ENCODE peak calls at places on chromosomes 2 and 18, in four cellular contexts. U, L, Q and V are unnamed samples.
A peak's percentile ranks its signal among the peaks of the same experiment; 100 is the strongest.

GRCh38 chr2:20582600-20583221 is 68.2 kb downstream of the HS1BP3 start:
- DNase-seq in U (peak; percentile 64), L (no peak), Q (no peak), V (no peak)

GRCh38 chr2:64837925-64838641 is 151.1 kb upstream of the SLC1A4 start:
- DNase-seq in U (peak; percentile 71), L (no peak), Q (peak; percentile 89), V (no peak)

GRCh38 chr2:230411484-230412368 is 4.3 kb upstream of the SP100 start:
- DNase-seq in U (peak; percentile 80), L (peak; percentile 80), Q (peak; percentile 58), V (peak; percentile 70)

GRCh38 chr2:34093790-34094189 is 494.7 kb upstream of the FAM98A start:
- DNase-seq in U (no peak), L (no peak), Q (no peak), V (no peak)

GRCh38 chr18:45589559-45590041 is 25.7 kb upstream of the SLC14A2 start:
- DNase-seq in U (no peak), L (peak; percentile 19), Q (no peak), V (no peak)

GRCh38 chr2:54459037-54459441 is 2.9 kb downstream of the SPTBN1 start:
- DNase-seq in U (no peak), L (no peak), Q (peak; percentile 31), V (no peak)

GRCh38 chr2:28709101-28709500 is 42.5 kb upstream of the PPP1CB start:
- DNase-seq in U (no peak), L (no peak), Q (no peak), V (no peak)

GRCh38 chr2:128319457-128319772 is 747 bp upstream of the HS6ST1 start:
- DNase-seq in U (no peak), L (no peak), Q (no peak), V (no peak)

GRCh38 chr18:53441761-53442414 is 782.6 kb downstream of the MBD2 start:
- DNase-seq in U (no peak), L (no peak), Q (no peak), V (no peak)

GRCh38 chr2:55809875-55810620 is 113.5 kb downstream of the EFEMP1 start:
- DNase-seq in U (peak; percentile 76), L (no peak), Q (no peak), V (no peak)

GRCh38 chr18:31440787-31441186 is 6.8 kb upstream of the DSG3 start:
- DNase-seq in U (no peak), L (no peak), Q (no peak), V (no peak)

GRCh38 chr2:205411558-205411957 is 270.7 kb upstream of the NRP2 start:
- DNase-seq in U (no peak), L (no peak), Q (no peak), V (no peak)

GRCh38 chr2:195613922-195614321 is 43.1 kb upstream of the SLC39A10 start:
- DNase-seq in U (no peak), L (no peak), Q (peak; percentile 74), V (peak; percentile 38)

GRCh38 chr2:172829229-172829628 is 93.6 kb downstream of the RAPGEF4 start:
- DNase-seq in U (no peak), L (no peak), Q (peak; percentile 34), V (peak; percentile 8)

GRCh38 chr2:25161055-25161781 is 7.2 kb downstream of the POMC start:
- DNase-seq in U (peak; percentile 79), L (peak; percentile 46), Q (no peak), V (no peak)

GRCh38 chr2:118974103-118974911 is 32.3 kb downstream of the MARCO start:
- DNase-seq in U (no peak), L (no peak), Q (peak; percentile 90), V (peak; percentile 83)

GRCh38 chr2:96580771-96581170 is 44.2 kb downstream of the ARID5A start:
- DNase-seq in U (no peak), L (no peak), Q (peak; percentile 10), V (peak; percentile 43)

GRCh38 chr2:41933585-41934322 is 114.1 kb upstream of the PKDCC start:
- DNase-seq in U (no peak), L (peak; percentile 66), Q (peak; percentile 81), V (peak; percentile 60)

GRCh38 chr18:1270081-1270480 is 365.4 kb downstream of the ADCYAP1 start:
- DNase-seq in U (no peak), L (no peak), Q (no peak), V (no peak)

GRCh38 chr2:64613276-64613675 is 40.4 kb downstream of the SERTAD2 start:
- DNase-seq in U (peak; percentile 25), L (no peak), Q (no peak), V (no peak)

GRCh38 chr2:119367472-119368099 is 809 bp downstream of the DBI start:
- DNase-seq in U (peak; percentile 75), L (peak; percentile 60), Q (peak; percentile 39), V (peak; percentile 62)

GRCh38 chr2:173982182-173982714 is 17.1 kb upstream of the SP3 start:
- DNase-seq in U (no peak), L (no peak), Q (peak; percentile 59), V (no peak)

GRCh38 chr2:239238839-239239606 is 161.8 kb downstream of the HDAC4 start:
- DNase-seq in U (peak; percentile 61), L (peak; percentile 71), Q (no peak), V (no peak)

GRCh38 chr2:118852605-118853128 is 5.2 kb upstream of the EN1 start:
- DNase-seq in U (no peak), L (no peak), Q (no peak), V (no peak)

GRCh38 chr2:62208758-62209114 is 12.8 kb downstream of the B3GNT2 start:
- DNase-seq in U (no peak), L (no peak), Q (no peak), V (no peak)

GRCh38 chr2:24183369-24184069 is 8.7 kb downstream of the FAM228A start:
- DNase-seq in U (no peak), L (no peak), Q (no peak), V (no peak)

GRCh38 chr2:176149484-176150337 is 1.6 kb upstream of the HOXD4 start:
- DNase-seq in U (no peak), L (no peak), Q (no peak), V (no peak)

GRCh38 chr2:140589696-140590095 is 1541.1 kb downstream of the LRP1B start:
- DNase-seq in U (no peak), L (no peak), Q (no peak), V (no peak)

GRCh38 chr2:197208029-197208428 is 102.6 kb downstream of the ANKRD44 start:
- DNase-seq in U (no peak), L (no peak), Q (no peak), V (no peak)

GRCh38 chr2:140465301-140465700 is 1665.5 kb downstream of the LRP1B start:
- DNase-seq in U (no peak), L (no peak), Q (no peak), V (no peak)

GRCh38 chr18:22559414-22560282 is 141.9 kb upstream of the CTAGE1 start:
- DNase-seq in U (peak; percentile 73), L (peak; percentile 89), Q (peak; percentile 29), V (peak; percentile 28)

GRCh38 chr2:139031722-139032121 is 251.5 kb upstream of the NXPH2 start:
- DNase-seq in U (no peak), L (no peak), Q (peak; percentile 36), V (peak; percentile 41)

GRCh38 chr2:237483018-237483731 is 3.9 kb upstream of the MLPH start:
- DNase-seq in U (no peak), L (no peak), Q (peak; percentile 42), V (no peak)
- H3K27ac ChIP-seq in U (no peak overlapping the region), L (no peak overlapping the region), Q (no peak overlapping the region), V (no peak overlapping the region)

DNA sequence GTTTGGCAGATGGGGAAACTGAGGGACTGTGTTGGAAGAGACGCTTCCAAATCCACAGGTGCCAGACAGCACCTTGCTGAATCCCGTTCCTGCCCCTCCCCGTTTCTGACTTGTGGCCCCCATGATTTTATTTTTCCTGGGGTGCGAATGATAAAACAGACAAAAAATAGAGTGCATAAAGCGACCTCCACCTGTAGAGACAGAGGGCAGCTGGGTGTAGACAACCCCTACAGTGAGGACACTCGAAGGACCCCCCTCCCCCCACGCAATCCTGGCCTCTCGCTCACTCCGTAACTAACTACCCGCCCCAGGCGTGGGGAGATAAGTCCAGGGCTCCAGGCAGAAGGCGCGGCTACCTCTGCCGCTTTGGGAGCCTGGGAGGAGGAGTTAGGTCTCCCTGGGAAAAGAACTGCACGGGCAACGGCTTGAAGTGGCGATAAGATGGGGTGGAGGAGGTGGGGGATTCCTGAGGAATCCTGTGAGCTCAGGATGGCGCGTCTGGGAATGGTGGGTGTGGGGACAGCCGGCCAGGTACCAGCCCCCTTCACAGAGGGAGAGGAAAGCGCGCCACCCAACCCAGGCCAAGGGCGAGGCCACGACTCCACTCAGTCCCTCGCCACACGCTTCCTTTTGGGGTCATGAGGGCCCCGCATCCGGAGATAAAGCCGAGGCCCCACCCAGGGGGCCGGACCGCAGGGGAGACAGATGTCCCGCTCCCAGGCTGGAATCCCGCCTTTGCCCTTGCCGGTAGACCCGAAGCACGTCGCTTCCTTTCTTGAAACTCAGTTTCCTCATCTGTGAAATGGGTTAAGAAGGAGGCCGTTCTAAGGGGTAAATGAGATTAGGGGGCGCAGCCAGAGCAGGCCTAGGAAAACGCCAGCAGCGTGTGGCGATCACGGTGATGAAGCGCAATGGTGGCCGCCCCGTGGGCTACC is 1.9 kb upstream of the CTDSP1 start:
- DNase-seq in U (peak; percentile 90), L (peak; percentile 83), Q (peak; percentile 85), V (peak; percentile 88)
- TF ChIP-seq CTCF in U (no peak), L (no peak), Q (no peak), V (no peak)

DNA sequence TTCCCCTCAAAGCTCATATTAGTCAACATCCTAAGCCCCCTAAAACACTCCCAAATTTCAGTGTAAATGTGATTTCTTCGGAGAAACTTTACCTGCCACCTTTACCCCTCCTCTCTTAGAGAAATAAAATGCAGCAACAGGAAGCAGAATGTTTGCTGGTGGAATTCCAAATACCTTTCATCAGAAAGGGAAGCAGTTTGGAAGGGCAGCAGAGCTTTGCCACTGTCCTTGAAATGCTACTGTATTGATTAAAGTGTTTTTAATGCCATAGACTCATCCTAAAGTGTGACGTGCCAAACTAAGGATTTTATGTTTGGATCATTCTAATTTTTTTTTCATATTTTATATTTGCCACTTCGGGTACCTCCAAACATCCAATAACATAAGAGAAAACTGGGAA is 480.1 kb downstream of the NRXN1 start:
- DNase-seq in U (no peak), L (no peak), Q (no peak), V (no peak)
- H3K27ac ChIP-seq in U (no peak overlapping the region), L (no peak overlapping the region), Q (no peak overlapping the region), V (no peak overlapping the region)

GRCh38 chr2:126970583-126970982 is 71.9 kb downstream of the TEX51 start:
- DNase-seq in U (no peak), L (no peak), Q (no peak), V (no peak)

GRCh38 chr2:126971481-126972271 is 73.0 kb downstream of the TEX51 start:
- DNase-seq in U (peak; percentile 87), L (peak; percentile 84), Q (peak; percentile 34), V (peak; percentile 72)

GRCh38 chr2:126973745-126974144 is 75.1 kb downstream of the TEX51 start:
- DNase-seq in U (no peak), L (no peak), Q (no peak), V (no peak)

GRCh38 chr2:126971162-126971480 is 72.4 kb downstream of the TEX51 start:
- DNase-seq in U (no peak), L (peak; percentile 21), Q (no peak), V (no peak)

DNA sequence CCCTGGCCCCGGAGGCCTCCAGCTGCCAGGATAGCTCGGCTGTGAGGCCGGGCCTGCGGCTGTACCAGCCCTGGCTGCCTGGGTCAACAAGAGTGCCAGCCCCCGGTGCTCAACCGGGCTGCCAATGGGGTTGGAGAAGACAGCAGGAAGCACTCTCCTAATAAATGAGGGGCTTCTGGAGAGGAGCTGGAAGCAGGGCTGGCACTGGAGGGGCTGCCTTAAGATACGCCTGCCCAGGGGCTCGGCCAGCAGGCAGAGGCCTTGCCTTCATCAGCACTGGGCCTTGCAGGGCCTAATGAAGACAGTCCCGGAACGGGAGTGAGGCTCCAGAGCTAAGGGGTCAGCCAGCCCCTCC is 73.6 kb downstream of the TEX51 start:
- DNase-seq in U (no peak), L (no peak), Q (no peak), V (no peak)
- TF ChIP-seq CTCF in U (no peak), L (no peak), Q (no peak), V (peak; percentile 63)